ENCODE peak calls at places on chromosomes 16 and 17, in seven cellular contexts. One of them, this sample, is unnamed. For H3K4me1 and H3K9me3, the result is how much of the 10 kb centered on the place peaks cover.

GRCh38 chr17:75643033-75644017 is 10.1 kb downstream of the SMIM5 start:
- DNase-seq in upper lobe of right lung: no peak
- DNase-seq in left lung: no peak
- DNase-seq in adipocyte: no peak
- DNase-seq in endodermal cell: peak
- DNase-seq in stomach: peak
- DNase-seq in OCI-LY7: no peak
- DNase-seq in this sample: no peak

GRCh38 chr17:63998050-63998720 is at the start of gene PRR29:
- DNase-seq in upper lobe of right lung: peak
- DNase-seq in left lung: peak
- DNase-seq in adipocyte: peak
- DNase-seq in endodermal cell: peak
- DNase-seq in stomach: peak
- DNase-seq in OCI-LY7: peak
- DNase-seq in this sample: peak

GRCh38 chr17:42453544-42453943 is 5.1 kb upstream of the ATP6V0A1 start:
- DNase-seq in upper lobe of right lung: no peak
- DNase-seq in left lung: no peak
- DNase-seq in adipocyte: no peak
- DNase-seq in endodermal cell: no peak
- DNase-seq in stomach: no peak
- DNase-seq in OCI-LY7: peak
- DNase-seq in this sample: no peak

GRCh38 chr16:68356249-68356918 is 45.6 kb downstream of the PRMT7 start:
- DNase-seq in upper lobe of right lung: no peak
- DNase-seq in left lung: peak
- DNase-seq in adipocyte: no peak
- DNase-seq in endodermal cell: no peak
- DNase-seq in stomach: no peak
- DNase-seq in OCI-LY7: peak
- DNase-seq in this sample: peak

GRCh38 chr16:9138731-9139501 is 47.5 kb downstream of the HAPSTR1 start:
- DNase-seq in upper lobe of right lung: peak
- DNase-seq in left lung: peak
- DNase-seq in adipocyte: peak
- DNase-seq in endodermal cell: peak
- DNase-seq in stomach: peak
- DNase-seq in OCI-LY7: peak
- DNase-seq in this sample: peak

GRCh38 chr17:21296097-21297025 is 11.8 kb downstream of the MAP2K3 start:
- DNase-seq in upper lobe of right lung: peak
- DNase-seq in left lung: peak
- DNase-seq in adipocyte: no peak
- DNase-seq in endodermal cell: no peak
- DNase-seq in stomach: peak
- DNase-seq in OCI-LY7: no peak
- DNase-seq in this sample: peak

GRCh38 chr16:57966133-57966805 is 4.7 kb downstream of the CNGB1 start:
- DNase-seq in upper lobe of right lung: no peak
- DNase-seq in left lung: no peak
- DNase-seq in adipocyte: no peak
- DNase-seq in endodermal cell: peak
- DNase-seq in stomach: no peak
- DNase-seq in OCI-LY7: no peak
- DNase-seq in this sample: no peak

GRCh38 chr17:10610821-10611323 is 46.2 kb downstream of the MYH3 start:
- DNase-seq in upper lobe of right lung: no peak
- DNase-seq in left lung: no peak
- DNase-seq in adipocyte: no peak
- DNase-seq in endodermal cell: no peak
- DNase-seq in stomach: no peak
- DNase-seq in OCI-LY7: no peak
- DNase-seq in this sample: no peak

GRCh38 chr17:35486920-35487727 is 38.6 kb upstream of the SLFN13 start:
- DNase-seq in upper lobe of right lung: peak
- DNase-seq in left lung: peak
- DNase-seq in adipocyte: peak
- DNase-seq in endodermal cell: no peak
- DNase-seq in stomach: peak
- DNase-seq in OCI-LY7: no peak
- DNase-seq in this sample: peak

GRCh38 chr17:44919885-44920564 is 4.7 kb upstream of the GFAP start:
- DNase-seq in upper lobe of right lung: peak
- DNase-seq in left lung: peak
- DNase-seq in adipocyte: peak
- DNase-seq in endodermal cell: peak
- DNase-seq in stomach: peak
- DNase-seq in OCI-LY7: peak
- DNase-seq in this sample: peak

GRCh38 chr16:82630219-82630618 is 3.5 kb downstream of the CDH13 start:
- DNase-seq in upper lobe of right lung: no peak
- DNase-seq in left lung: no peak
- DNase-seq in adipocyte: peak
- DNase-seq in endodermal cell: no peak
- DNase-seq in stomach: no peak
- DNase-seq in OCI-LY7: no peak
- DNase-seq in this sample: no peak

GRCh38 chr16:55634193-55634592 is 21.6 kb upstream of the SLC6A2 start:
- DNase-seq in upper lobe of right lung: no peak
- DNase-seq in left lung: no peak
- DNase-seq in adipocyte: no peak
- DNase-seq in endodermal cell: no peak
- DNase-seq in stomach: no peak
- DNase-seq in OCI-LY7: no peak
- DNase-seq in this sample: no peak

GRCh38 chr17:79966681-79967080 is 69.0 kb downstream of the TBC1D16 start:
- DNase-seq in upper lobe of right lung: no peak
- DNase-seq in left lung: no peak
- DNase-seq in adipocyte: no peak
- DNase-seq in endodermal cell: no peak
- DNase-seq in stomach: no peak
- DNase-seq in OCI-LY7: no peak
- DNase-seq in this sample: no peak

GRCh38 chr16:29192329-29193247 is 207.7 kb downstream of the LAT start:
- DNase-seq in upper lobe of right lung: peak
- DNase-seq in left lung: no peak
- DNase-seq in adipocyte: no peak
- DNase-seq in endodermal cell: peak
- DNase-seq in stomach: no peak
- DNase-seq in OCI-LY7: peak
- DNase-seq in this sample: no peak

GRCh38 chr17:48728232-48729231 is at the start of gene HOXB13:
- DNase-seq in upper lobe of right lung: no peak
- DNase-seq in left lung: peak
- DNase-seq in adipocyte: peak
- DNase-seq in endodermal cell: peak
- DNase-seq in stomach: peak
- DNase-seq in OCI-LY7: no peak
- DNase-seq in this sample: peak

GRCh38 chr16:23276821-23277220 is 25.3 kb upstream of the SCNN1B start:
- DNase-seq in upper lobe of right lung: no peak
- DNase-seq in left lung: no peak
- DNase-seq in adipocyte: no peak
- DNase-seq in endodermal cell: no peak
- DNase-seq in stomach: no peak
- DNase-seq in OCI-LY7: no peak
- DNase-seq in this sample: no peak

GRCh38 chr17:37087683-37088082 is 138.9 kb downstream of the AATF start:
- DNase-seq in upper lobe of right lung: no peak
- DNase-seq in left lung: no peak
- DNase-seq in adipocyte: no peak
- DNase-seq in endodermal cell: no peak
- DNase-seq in stomach: no peak
- DNase-seq in OCI-LY7: no peak
- DNase-seq in this sample: no peak

GRCh38 chr17:8192070-8192815 is 2.3 kb upstream of the BORCS6 start:
- DNase-seq in upper lobe of right lung: peak
- DNase-seq in left lung: no peak
- DNase-seq in adipocyte: peak
- DNase-seq in endodermal cell: peak
- DNase-seq in stomach: peak
- DNase-seq in OCI-LY7: peak
- DNase-seq in this sample: peak

GRCh38 chr16:91484-91883 is 13.5 kb downstream of the MPG start:
- DNase-seq in upper lobe of right lung: no peak
- DNase-seq in left lung: no peak
- DNase-seq in adipocyte: no peak
- DNase-seq in endodermal cell: no peak
- DNase-seq in stomach: peak
- DNase-seq in OCI-LY7: no peak
- DNase-seq in this sample: no peak

GRCh38 chr17:3928394-3928793 is 12.1 kb upstream of the P2RX1 start:
- DNase-seq in upper lobe of right lung: no peak
- DNase-seq in left lung: no peak
- DNase-seq in adipocyte: no peak
- DNase-seq in endodermal cell: no peak
- DNase-seq in stomach: no peak
- DNase-seq in OCI-LY7: no peak
- DNase-seq in this sample: no peak

GRCh38 chr16:88784074-88784855 is 755 bp downstream of the PIEZO1 start:
- DNase-seq in upper lobe of right lung: peak
- DNase-seq in left lung: peak
- DNase-seq in adipocyte: peak
- DNase-seq in endodermal cell: peak
- DNase-seq in stomach: peak
- DNase-seq in OCI-LY7: peak
- DNase-seq in this sample: no peak

GRCh38 chr16:19166500-19166899 is 1.5 kb upstream of the SYT17 start:
- DNase-seq in upper lobe of right lung: peak
- DNase-seq in left lung: no peak
- DNase-seq in adipocyte: no peak
- DNase-seq in endodermal cell: no peak
- DNase-seq in stomach: no peak
- DNase-seq in OCI-LY7: no peak
- DNase-seq in this sample: no peak

GRCh38 chr16:15961557-15962205 is 12.3 kb downstream of the ABCC1 start:
- DNase-seq in upper lobe of right lung: no peak
- DNase-seq in left lung: no peak
- DNase-seq in adipocyte: no peak
- DNase-seq in endodermal cell: no peak
- DNase-seq in stomach: no peak
- DNase-seq in OCI-LY7: no peak
- DNase-seq in this sample: peak

GRCh38 chr16:47490471-47490870 is 29.3 kb downstream of the PHKB start:
- DNase-seq in upper lobe of right lung: no peak
- DNase-seq in left lung: no peak
- DNase-seq in adipocyte: no peak
- DNase-seq in endodermal cell: no peak
- DNase-seq in stomach: no peak
- DNase-seq in OCI-LY7: no peak
- DNase-seq in this sample: no peak

GRCh38 chr17:60421273-60422161 is 772 bp upstream of the CHCT1 start:
- DNase-seq in upper lobe of right lung: peak
- DNase-seq in left lung: peak
- DNase-seq in adipocyte: peak
- DNase-seq in endodermal cell: peak
- DNase-seq in stomach: peak
- DNase-seq in OCI-LY7: peak
- DNase-seq in this sample: peak
- H3K4me1 ChIP-seq in upper lobe of right lung: under half
- H3K4me1 ChIP-seq in left lung: under half
- H3K4me1 ChIP-seq in adipocyte: under half
- H3K4me1 ChIP-seq in endodermal cell: under half
- H3K4me1 ChIP-seq in stomach: under half
- H3K4me1 ChIP-seq in OCI-LY7: under half
- H3K4me1 ChIP-seq in this sample: under half

DNA sequence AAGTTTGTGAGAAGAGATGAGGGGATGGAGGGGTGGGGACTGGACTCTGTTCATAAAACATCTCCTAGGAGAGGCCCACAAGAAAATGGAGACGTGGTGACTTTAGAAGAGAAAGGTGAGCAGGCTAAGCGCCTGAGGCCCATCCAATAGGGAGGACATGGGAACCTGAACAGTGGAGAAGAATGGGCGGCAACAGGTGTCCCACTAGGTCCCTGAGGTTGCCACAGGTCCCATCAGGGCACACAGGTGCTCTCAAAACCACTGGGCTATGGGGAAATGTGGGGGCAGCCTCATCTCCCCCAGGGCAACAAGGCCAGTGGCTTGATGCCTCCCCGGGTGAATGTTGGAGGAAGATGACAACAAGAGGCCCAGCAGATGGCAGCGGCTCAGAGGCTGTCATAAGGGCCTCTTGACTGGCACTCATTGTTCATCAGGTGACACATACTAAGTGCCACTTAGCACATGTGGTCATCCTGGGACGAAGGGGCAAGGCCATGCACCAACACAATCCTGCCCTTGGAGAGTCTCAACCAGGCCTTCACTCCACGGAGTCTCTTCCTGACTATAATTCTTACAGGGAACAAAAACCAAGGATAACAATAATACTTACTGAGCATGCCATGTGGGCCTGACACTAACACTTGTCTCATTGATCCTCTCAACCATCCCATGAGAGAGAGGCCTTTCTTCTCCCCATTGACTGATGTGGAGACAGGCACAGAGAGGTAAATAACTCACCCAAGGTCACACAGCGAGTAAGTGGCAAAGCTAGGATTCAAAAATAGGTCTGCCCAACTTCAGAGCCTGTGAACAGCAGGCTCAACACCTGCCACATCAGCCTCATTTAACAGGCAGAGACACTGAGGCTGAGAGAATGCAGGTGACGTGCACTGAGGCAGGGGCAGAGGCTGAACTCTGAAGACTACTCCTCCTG is 38.0 kb downstream of the CUEDC1 start:
- DNase-seq in upper lobe of right lung: no peak
- DNase-seq in left lung: no peak
- DNase-seq in adipocyte: no peak
- DNase-seq in endodermal cell: peak
- DNase-seq in stomach: no peak
- DNase-seq in OCI-LY7: no peak
- DNase-seq in this sample: no peak
- H3K9me3 ChIP-seq in upper lobe of right lung: under half
- H3K9me3 ChIP-seq in left lung: under half
- H3K9me3 ChIP-seq in adipocyte: under half
- H3K9me3 ChIP-seq in endodermal cell: under half
- H3K9me3 ChIP-seq in stomach: under half
- H3K9me3 ChIP-seq in OCI-LY7: under half
- H3K9me3 ChIP-seq in this sample: under half

GRCh38 chr17:82238562-82239201 is 9.8 kb downstream of the SLC16A3 start:
- DNase-seq in upper lobe of right lung: peak
- DNase-seq in left lung: peak
- DNase-seq in adipocyte: peak
- DNase-seq in endodermal cell: peak
- DNase-seq in stomach: peak
- DNase-seq in OCI-LY7: no peak
- DNase-seq in this sample: peak
- H3K4me1 ChIP-seq in upper lobe of right lung: half or more
- H3K4me1 ChIP-seq in left lung: half or more
- H3K4me1 ChIP-seq in adipocyte: under half
- H3K4me1 ChIP-seq in endodermal cell: under half
- H3K4me1 ChIP-seq in stomach: half or more
- H3K4me1 ChIP-seq in OCI-LY7: under half
- H3K4me1 ChIP-seq in this sample: half or more

DNA sequence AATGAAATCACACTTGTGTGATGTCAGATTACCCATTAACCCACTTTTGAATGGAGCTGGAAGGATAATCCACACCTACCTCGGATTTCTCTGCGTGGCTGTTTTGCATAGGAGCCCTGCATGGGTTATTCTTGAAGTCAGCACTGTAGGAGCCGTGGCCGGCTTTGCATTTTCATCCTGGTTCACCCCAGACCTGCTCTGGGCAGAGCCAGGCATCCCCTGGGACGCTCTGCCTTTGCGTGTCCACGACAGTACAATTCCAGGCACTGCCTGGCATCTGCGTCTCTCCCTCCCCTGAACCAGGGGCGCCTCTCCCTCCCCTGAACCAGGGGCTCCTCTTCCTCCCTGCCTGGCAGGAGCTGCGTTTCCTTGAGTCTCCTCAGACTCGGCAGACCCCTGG is 29.7 kb upstream of the ZNF750 start:
- DNase-seq in upper lobe of right lung: no peak
- DNase-seq in left lung: peak
- DNase-seq in adipocyte: no peak
- DNase-seq in endodermal cell: no peak
- DNase-seq in stomach: no peak
- DNase-seq in OCI-LY7: peak
- DNase-seq in this sample: no peak
- H3K9me3 ChIP-seq in upper lobe of right lung: under half
- H3K9me3 ChIP-seq in left lung: under half
- H3K9me3 ChIP-seq in adipocyte: under half
- H3K9me3 ChIP-seq in endodermal cell: under half
- H3K9me3 ChIP-seq in stomach: under half
- H3K9me3 ChIP-seq in OCI-LY7: under half
- H3K9me3 ChIP-seq in this sample: under half

This sample was measured in CD4-positive, alpha-beta memory T cell.